ENCODE peak calls at places on chromosomes 2 and 18, in eight cellular contexts. F is activated T-cell treated with anti-CD3 and anti-CD28 coated beads for 1 hour; M is fibroblast of gingiva; Q is EL; C is activated T-helper 1 cell treated with anti-CD3 and anti-CD28 coated beads, Interleukin-12 subunit alpha, Interleukin-12 subunit beta, Interleukin-2, Interleukin-4 antibody, amounts not matched to agents 30 ng/mL and 10 ng/mL and 1 ng/mL, durations not matched to agents 14 hours and 24 hours and 36 hours; A is GM18507; D is AG08395; V is HL-60. J is an unnamed sample.
A peak's percentile ranks its signal among the peaks of the same experiment; 100 is the strongest.

GRCh38 chr2:43032248-43032893 is 194.0 kb downstream of the ZFP36L2 start:
- DNase-seq in D (peak; percentile 31), C (no peak), A (no peak), M (no peak), F (no peak), Q (no peak), V (no peak), J (no peak)

GRCh38 chr18:22557160-22557941 is 139.6 kb upstream of the CTAGE1 start:
- DNase-seq in Q (no peak), M (no peak), V (no peak), D (no peak), C (no peak), F (no peak), A (no peak), J (no peak)

GRCh38 chr2:64789466-64790320 is 136.0 kb upstream of the SERTAD2 start:
- DNase-seq in C (no peak), F (no peak), A (no peak), D (no peak), V (no peak), Q (no peak), M (no peak), J (no peak)

GRCh38 chr2:45911503-45911902 is 260.0 kb downstream of the PRKCE start:
- DNase-seq in A (no peak), C (no peak), Q (no peak), V (no peak), M (no peak), D (no peak), F (no peak), J (no peak)

GRCh38 chr18:11096411-11096810 is 53.0 kb downstream of the PIEZO2 start:
- DNase-seq in F (no peak), Q (peak; percentile 44), C (no peak), D (no peak), A (no peak), M (no peak), V (no peak), J (no peak)

GRCh38 chr2:149166958-149167810 is 128.7 kb downstream of the LYPD6B start:
- DNase-seq in C (no peak), D (no peak), V (peak; percentile 85), Q (no peak), M (no peak), F (no peak), A (no peak), J (no peak)

GRCh38 chr18:50099725-50100414 is 95.1 kb downstream of the MYO5B start:
- DNase-seq in A (peak; percentile 12), F (no peak), D (peak; percentile 42), M (peak; percentile 55), C (no peak), Q (peak; percentile 66), V (no peak), J (peak; percentile 56)

GRCh38 chr2:171798156-171798815 is 95.8 kb downstream of the SLC25A12 start:
- DNase-seq in F (no peak), A (no peak), C (no peak), M (peak; percentile 35), V (peak; percentile 25), D (peak; percentile 62), Q (peak; percentile 53), J (peak; percentile 17)

GRCh38 chr2:38439807-38440300 is 62.8 kb upstream of the ATL2 start:
- DNase-seq in C (no peak), F (no peak), V (no peak), D (no peak), Q (no peak), A (no peak), M (no peak), J (no peak)

GRCh38 chr2:27071990-27072830 is 756 bp upstream of the OST4 start:
- DNase-seq in M (peak; percentile 20), Q (peak; percentile 17), D (no peak), F (no peak), C (peak; percentile 20), V (no peak), A (no peak), J (no peak)

GRCh38 chr2:172333626-172334330 is 93.6 kb upstream of the ITGA6 start:
- DNase-seq in D (no peak), C (no peak), F (no peak), A (no peak), V (no peak), Q (no peak), M (no peak), J (no peak)

GRCh38 chr2:46383784-46384456 is 86.7 kb downstream of the EPAS1 start:
- DNase-seq in D (no peak), Q (no peak), V (no peak), A (no peak), M (no peak), C (no peak), F (no peak), J (no peak)

GRCh38 chr18:70663141-70663540 is 374.3 kb downstream of the SOCS6 start:
- DNase-seq in Q (no peak), A (no peak), D (no peak), V (no peak), M (no peak), C (no peak), F (no peak), J (no peak)

GRCh38 chr18:7452331-7452730 is 114.8 kb upstream of the PTPRM start:
- DNase-seq in C (no peak), M (no peak), F (no peak), V (no peak), D (peak; percentile 61), Q (peak; percentile 43), A (no peak), J (peak; percentile 3)

GRCh38 chr2:15074751-15075700 is 442.5 kb downstream of the LRATD1 start:
- DNase-seq in Q (no peak), D (no peak), A (no peak), V (no peak), C (no peak), M (no peak), F (no peak), J (no peak)

GRCh38 chr2:133135035-133135654 is 433.1 kb downstream of the NCKAP5 start:
- DNase-seq in D (no peak), F (no peak), A (no peak), C (no peak), M (no peak), V (no peak), Q (no peak), J (no peak)

GRCh38 chr2:204315236-204315662 is 230.0 kb upstream of the PARD3B start:
- DNase-seq in M (peak; percentile 8), C (no peak), F (no peak), Q (peak; percentile 16), V (no peak), D (peak; percentile 18), A (no peak), J (peak; percentile 22)

GRCh38 chr2:150876201-150877085 is 385.2 kb downstream of the RBM43 start:
- DNase-seq in C (no peak), V (no peak), D (no peak), Q (no peak), F (no peak), M (peak; percentile 34), A (no peak), J (no peak)

GRCh38 chr18:45962866-45963265 is 4.3 kb downstream of the EPG5 start:
- DNase-seq in Q (peak; percentile 90), C (no peak), M (peak; percentile 59), F (no peak), V (no peak), D (peak; percentile 53), A (no peak), J (peak; percentile 38)